ENCODE peak calls at places on chromosomes 2 and 18, in six cellular contexts. N is fibroblast of the aortic adventitia, U is fibroblast of pulmonary artery, S is mammary epithelial cell, K is PC-9, X is LNCaP clone FGC. L is an unnamed sample.
A peak's percentile ranks its signal among the peaks of the same experiment; 100 is the strongest.

GRCh38 chr2:74028290-74028689 is 43.6 kb downstream of the TET3 start:
- DNase-seq in N (no peak), U (no peak), S (no peak), K (no peak), X (no peak), L (no peak)

GRCh38 chr2:238720232-238720672 is 127.6 kb upstream of the TWIST2 start:
- DNase-seq in N (peak; percentile 47), U (peak; percentile 36), S (peak; percentile 100), K (peak; percentile 67), X (no peak), L (peak; percentile 47)

GRCh38 chr2:169493360-169493759 is 14.1 kb downstream of the BBS5 start:
- DNase-seq in N (no peak), U (no peak), S (no peak), K (no peak), X (no peak), L (no peak)

GRCh38 chr2:118221952-118222594 is 133.8 kb downstream of the INSIG2 start:
- DNase-seq in N (peak; percentile 88), U (peak; percentile 83), S (peak; percentile 59), K (peak; percentile 49), X (peak; percentile 40), L (peak; percentile 68)

GRCh38 chr2:19861771-19862170 is 40.0 kb downstream of the TTC32 start:
- DNase-seq in N (peak; percentile 51), U (peak; percentile 11), S (peak; percentile 32), K (no peak), X (no peak), L (no peak)

GRCh38 chr2:227642691-227643090 is 23.9 kb upstream of the SCYGR5 start:
- DNase-seq in N (peak; percentile 87), U (peak; percentile 76), S (no peak), K (no peak), X (no peak), L (peak; percentile 96)

GRCh38 chr18:31819106-31819924 is 58.6 kb upstream of the SLC25A52 start:
- DNase-seq in N (peak; percentile 69), U (peak; percentile 79), S (peak; percentile 37), K (peak; percentile 1), X (peak; percentile 17), L (peak; percentile 60)

GRCh38 chr2:241982711-241983570 is 113.4 kb downstream of the RTP5 start:
- DNase-seq in N (no peak), U (no peak), S (no peak), K (no peak), X (no peak), L (no peak)

GRCh38 chr18:40938615-40939014 is 1016.4 kb upstream of the PIK3C3 start:
- DNase-seq in N (no peak), U (peak; percentile 18), S (no peak), K (no peak), X (no peak), L (no peak)

GRCh38 chr2:239405071-239405470 is 4.3 kb upstream of the HDAC4 start:
- DNase-seq in N (no peak), U (no peak), S (no peak), K (no peak), X (no peak), L (no peak)

GRCh38 chr18:7454429-7454828 is 112.7 kb upstream of the PTPRM start:
- DNase-seq in N (no peak), U (no peak), S (no peak), K (no peak), X (no peak), L (no peak)

GRCh38 chr2:104862061-104862941 is 8.4 kb downstream of the POU3F3 start:
- DNase-seq in N (no peak), U (no peak), S (no peak), K (no peak), X (no peak), L (no peak)

GRCh38 chr2:165901595-165901994 is 52.0 kb downstream of the TTC21B start:
- DNase-seq in N (no peak), U (no peak), S (no peak), K (no peak), X (peak; percentile 55), L (peak; percentile 65)

GRCh38 chr2:191158751-191159150 is 8.0 kb upstream of the STAT4 start:
- DNase-seq in N (no peak), U (no peak), S (no peak), K (no peak), X (no peak), L (no peak)

GRCh38 chr2:10634495-10634894 is 55.3 kb downstream of the NOL10 start:
- DNase-seq in N (no peak), U (no peak), S (no peak), K (no peak), X (no peak), L (peak; percentile 69)

GRCh38 chr2:48210189-48210588 is 303.9 kb upstream of the FBXO11 start:
- DNase-seq in N (no peak), U (no peak), S (no peak), K (no peak), X (no peak), L (no peak)

GRCh38 chr2:164779383-164780057 is 62.1 kb downstream of the COBLL1 start:
- DNase-seq in N (no peak), U (no peak), S (no peak), K (no peak), X (no peak), L (no peak)

GRCh38 chr2:121155502-121156056 is 129.4 kb downstream of the TFCP2L1 start:
- DNase-seq in N (no peak), U (no peak), S (no peak), K (peak; percentile 63), X (no peak), L (no peak)

GRCh38 chr2:1727101-1727771 is 17.1 kb downstream of the PXDN start:
- DNase-seq in N (peak; percentile 64), U (peak; percentile 53), S (no peak), K (no peak), X (no peak), L (peak; percentile 66)

GRCh38 chr18:56538756-56539155 is 99.6 kb downstream of the TXNL1 start:
- DNase-seq in N (no peak), U (no peak), S (peak; percentile 26), K (no peak), X (no peak), L (no peak)

GRCh38 chr18:55900380-55900779 is 312.4 kb upstream of the TCF4 start:
- DNase-seq in N (peak; percentile 75), U (peak; percentile 59), S (no peak), K (no peak), X (no peak), L (no peak)

GRCh38 chr2:142531375-142531774 is 346.1 kb upstream of the KYNU start:
- DNase-seq in N (no peak), U (no peak), S (no peak), K (no peak), X (no peak), L (peak; percentile 10)

GRCh38 chr2:207156045-207156444 is 9.7 kb downstream of the KLF7 start:
- DNase-seq in N (no peak), U (no peak), S (no peak), K (no peak), X (no peak), L (no peak)

DNA sequence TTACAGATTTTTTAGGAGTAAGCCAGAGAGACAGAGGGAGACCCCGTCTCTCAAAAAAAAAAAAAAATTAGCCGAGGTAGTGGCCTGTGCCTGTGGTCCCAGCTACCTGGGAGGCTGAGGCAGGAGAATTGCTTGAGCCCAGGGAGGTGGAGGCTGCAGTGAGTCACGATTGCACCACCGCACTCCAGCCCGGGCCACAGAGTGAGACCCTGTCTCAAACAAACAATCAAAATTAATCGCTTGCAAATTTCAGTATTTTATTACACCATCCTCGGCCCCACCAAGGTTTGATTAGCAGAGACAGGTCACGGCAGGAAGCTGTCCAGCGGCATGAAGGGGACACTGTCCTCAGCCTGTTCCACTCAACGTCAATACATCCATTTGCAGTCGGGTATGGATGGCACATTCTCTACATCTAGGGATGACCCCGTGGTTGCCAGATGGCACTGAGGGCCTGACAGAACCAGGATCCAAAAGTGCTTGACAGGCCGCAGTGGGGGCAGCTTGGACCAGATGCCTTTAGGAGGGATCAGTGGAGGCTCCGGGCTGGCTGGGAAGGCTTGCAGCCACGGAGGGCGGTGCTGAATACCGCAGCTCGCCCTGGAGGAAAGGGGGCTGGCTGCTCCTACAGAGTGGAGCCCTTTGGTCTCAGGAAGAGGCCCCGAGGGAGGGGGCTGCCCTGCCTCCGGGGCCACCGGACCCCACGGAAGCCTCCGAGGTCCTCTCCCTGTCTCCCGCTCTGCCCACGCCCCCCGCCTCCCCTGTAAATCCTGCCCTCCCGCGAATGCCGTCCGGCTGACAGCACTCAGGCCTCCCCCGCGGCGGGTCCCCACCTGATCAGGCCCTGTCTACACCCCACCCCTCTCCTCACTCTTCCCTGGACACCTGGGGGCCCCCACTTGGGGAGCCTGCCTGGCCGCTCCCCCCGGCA is 13.1 kb downstream of the ASPRV1 start:
- DNase-seq in N (no peak), U (no peak), S (no peak), K (no peak), X (no peak), L (no peak)
- H3K4me3 ChIP-seq in N (no peak overlapping the region), U (no peak overlapping the region), S (no peak overlapping the region), K (no peak overlapping the region), X (no peak overlapping the region), L (no peak overlapping the region)

GRCh38 chr2:37191747-37192146 is 3.3 kb upstream of the SULT6B1 start:
- DNase-seq in N (no peak), U (no peak), S (no peak), K (no peak), X (no peak), L (no peak)

GRCh38 chr2:37188570-37188969 is at the start of gene SULT6B1:
- DNase-seq in N (no peak), U (no peak), S (no peak), K (no peak), X (no peak), L (no peak)

GRCh38 chr2:37191253-37191652 is 2.8 kb upstream of the SULT6B1 start:
- DNase-seq in N (no peak), U (no peak), S (no peak), K (no peak), X (no peak), L (no peak)

GRCh38 chr2:37190290-37190689 is 1.8 kb upstream of the SULT6B1 start:
- DNase-seq in N (no peak), U (no peak), S (peak; percentile 3), K (no peak), X (no peak), L (no peak)

DNA sequence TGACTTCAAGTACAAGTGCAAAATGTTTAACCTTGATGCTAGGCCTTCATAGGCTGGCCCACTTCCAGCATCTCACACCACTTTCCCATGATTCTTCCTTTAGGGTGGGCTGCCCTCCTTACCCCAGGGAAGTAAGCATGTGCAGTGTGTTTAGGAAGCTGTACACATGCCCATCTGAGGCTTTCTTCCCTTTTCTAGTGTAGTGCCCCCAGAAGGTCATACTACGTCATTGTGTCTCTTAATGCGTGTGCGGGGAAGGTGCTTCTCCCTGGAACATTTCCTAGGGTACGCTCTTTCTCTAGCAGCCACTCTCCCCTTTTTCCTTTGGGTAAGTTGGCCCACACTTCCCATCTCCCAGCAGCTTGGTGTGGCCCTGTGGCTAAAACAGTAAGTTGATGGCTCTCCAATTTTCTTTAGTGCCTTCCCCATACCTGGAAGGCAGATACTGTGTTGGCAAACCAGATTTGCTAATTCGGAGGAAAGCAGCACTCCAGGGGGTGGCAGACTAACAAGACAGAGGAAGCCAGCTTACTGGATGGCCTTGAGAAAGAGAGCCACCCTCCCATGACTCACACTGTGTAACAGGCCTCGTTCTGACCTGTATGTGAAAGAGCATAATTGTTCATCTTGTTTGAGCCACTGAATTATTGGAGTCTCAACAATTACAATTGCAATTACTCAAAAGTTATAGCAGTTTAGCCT is 1.1 kb upstream of the SULT6B1 start:
- DNase-seq in N (peak; percentile 68), U (peak; percentile 83), S (peak; percentile 91), K (peak; percentile 52), X (no peak), L (peak; percentile 69)
- TF ChIP-seq CTCF in N (no peak), U (peak; percentile 5), S (no peak), K (no peak), X (no peak), L (no peak)

GRCh38 chr2:212979799-212980198 is 171.6 kb downstream of the IKZF2 start:
- DNase-seq in N (no peak), U (no peak), S (no peak), K (no peak), X (peak; percentile 38), L (no peak)
- H3K4me3 ChIP-seq in N (no peak overlapping the region), U (no peak overlapping the region), S (no peak overlapping the region), K (no peak overlapping the region), X (no peak overlapping the region), L (no peak overlapping the region)

GRCh38 chr2:140011287-140011686 is 1231.1 kb upstream of the NXPH2 start:
- DNase-seq in N (no peak), U (no peak), S (no peak), K (no peak), X (no peak), L (no peak)
- TF ChIP-seq CTCF in N (no peak), U (no peak), S (no peak), K (no peak), X (no peak), L (no peak)

L was measured in fibroblast of villous mesenchyme.